ENCODE peak calls at places on chromosomes 13 and 19, in four cellular contexts. N is brain microvascular endothelial cell, Z is AG04450, O is fibroblast of lung. R is an unnamed sample.

GRCh38 chr19:17196610-17197009 is 18.5 kb upstream of the USE1 start:
- DNase-seq in N (no peak), Z (no peak), O (no peak), R (no peak)

GRCh38 chr13:51066091-51066831 is 44.8 kb downstream of the C13orf42 start:
- DNase-seq in N (peak; percentile 46), Z (no peak), O (peak; percentile 69), R (peak; percentile 78)

GRCh38 chr19:40443930-40444180 is 280 bp downstream of the SERTAD3 start:
- DNase-seq in N (no peak), Z (no peak), O (no peak), R (no peak)

GRCh38 chr19:14113762-14114414 is 3.7 kb downstream of the PRKACA start:
- DNase-seq in N (no peak), Z (no peak), O (no peak), R (no peak)

GRCh38 chr19:5973867-5974635 is 3.9 kb downstream of the RANBP3 start:
- DNase-seq in N (no peak), Z (no peak), O (no peak), R (no peak)

GRCh38 chr13:67200183-67200582 is 30.0 kb downstream of the PCDH9 start:
- DNase-seq in N (no peak), Z (no peak), O (no peak), R (no peak)

GRCh38 chr19:40921005-40921897 is 39.2 kb upstream of the CYP2A7 start:
- DNase-seq in N (no peak), Z (no peak), O (no peak), R (peak; percentile 41)

GRCh38 chr13:108086678-108087077 is 128.7 kb downstream of the LIG4 start:
- DNase-seq in N (peak; percentile 0), Z (peak; percentile 4), O (no peak), R (no peak)

GRCh38 chr13:112452380-112453206 is 76.4 kb downstream of the SPACA7 start:
- DNase-seq in N (no peak), Z (no peak), O (no peak), R (peak; percentile 49)

GRCh38 chr13:101116826-101117225 is 299.5 kb downstream of the NALCN start:
- DNase-seq in N (no peak), Z (no peak), O (no peak), R (no peak)

GRCh38 chr19:16542894-16543498 is 759 bp upstream of the CHERP start:
- DNase-seq in N (peak; percentile 11), Z (no peak), O (no peak), R (no peak)

GRCh38 chr19:13050274-13050673 is 52.4 kb downstream of the LYL1 start:
- DNase-seq in N (no peak), Z (no peak), O (no peak), R (no peak)

DNA sequence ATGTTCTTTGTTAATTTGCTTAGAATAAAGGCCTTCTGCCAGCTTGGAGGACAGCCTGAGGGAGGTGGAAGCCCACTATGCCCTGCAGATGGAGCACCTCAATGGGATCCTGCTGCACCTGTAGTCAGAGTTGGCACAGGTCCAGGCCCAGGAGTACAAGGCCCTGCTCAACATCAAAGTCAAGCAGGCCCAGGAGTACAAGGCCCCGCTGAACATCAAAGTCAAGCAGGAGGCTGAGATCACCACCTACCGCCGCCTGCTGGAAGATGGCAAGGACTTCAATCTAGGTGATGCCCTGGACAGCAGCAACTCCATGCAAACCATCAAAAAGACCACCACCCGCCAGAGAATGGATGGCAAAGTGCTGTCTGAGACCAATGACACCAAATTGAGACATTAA is 41.7 kb downstream of the ZNF85 start:
- DNase-seq in N (no peak), Z (no peak), O (no peak), R (no peak)
- H3K4me3 ChIP-seq in N (no peak overlapping the region), Z (no peak overlapping the region), O (no peak overlapping the region), R (no peak overlapping the region)

GRCh38 chr13:110229905-110230563 is 76.9 kb downstream of the COL4A1 start:
- DNase-seq in N (no peak), Z (no peak), O (no peak), R (no peak)

GRCh38 chr13:110227416-110227815 is 79.5 kb downstream of the COL4A1 start:
- DNase-seq in N (no peak), Z (no peak), O (no peak), R (no peak)

GRCh38 chr13:110227864-110228643 is 78.9 kb downstream of the COL4A1 start:
- DNase-seq in N (no peak), Z (no peak), O (no peak), R (no peak)

GRCh38 chr13:110230661-110231347 is 76.2 kb downstream of the COL4A1 start:
- DNase-seq in N (no peak), Z (no peak), O (no peak), R (peak; percentile 50)

DNA sequence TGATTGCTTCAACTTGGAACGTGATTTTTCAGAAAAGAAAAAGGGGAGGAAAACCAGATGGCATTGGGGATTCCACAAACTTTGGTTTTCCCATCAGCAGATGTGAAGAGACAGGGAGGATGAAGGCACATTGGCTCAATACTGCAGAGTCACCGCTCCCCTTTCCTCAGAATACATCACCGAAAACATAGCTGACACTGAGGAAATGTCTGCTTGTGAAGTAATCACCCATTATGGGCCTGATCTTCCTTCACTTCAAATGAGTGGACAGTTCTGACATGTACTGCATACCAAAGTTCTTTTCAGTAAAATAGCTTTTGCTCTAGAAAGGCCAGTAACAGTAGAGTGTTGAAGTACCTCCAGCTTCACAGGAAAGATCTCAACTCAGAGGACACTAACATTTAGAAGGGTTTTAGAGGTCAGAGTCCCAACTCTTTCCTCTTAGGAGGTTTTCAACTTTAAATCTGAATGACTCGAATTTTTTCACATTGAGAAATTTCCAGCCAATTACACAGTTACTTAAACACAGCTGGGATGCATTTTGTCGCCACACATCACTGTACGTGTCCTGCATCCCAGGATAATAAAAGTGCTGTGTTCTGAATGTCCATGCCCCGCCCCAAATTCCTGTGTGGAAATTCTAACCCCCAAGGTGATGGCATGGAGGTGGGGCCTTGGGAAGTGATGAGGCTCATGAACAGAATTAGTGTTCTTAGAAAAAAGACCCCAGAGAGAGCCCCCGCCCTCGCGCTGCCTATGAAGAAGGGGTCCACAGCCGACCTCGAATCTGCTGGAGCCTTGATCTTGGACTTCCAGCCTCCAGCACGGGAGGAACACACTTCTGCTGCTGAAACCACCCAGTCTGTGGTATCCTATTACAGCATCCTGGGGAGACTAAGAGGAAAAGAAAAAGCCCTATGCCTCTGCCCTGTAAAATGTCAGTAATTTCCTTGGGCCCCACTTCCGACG is 77.7 kb downstream of the COL4A1 start:
- DNase-seq in N (peak; percentile 42), Z (no peak), O (peak; percentile 37), R (peak; percentile 72)
- H3K27ac ChIP-seq in N (peak overlapping the region; percentile 36), Z (no peak overlapping the region), O (peak overlapping the region; percentile 59), R (peak overlapping the region; percentile 50)

GRCh38 chr13:47588676-47589075 is 412.4 kb downstream of the SUCLA2 start:
- DNase-seq in N (no peak), Z (no peak), O (no peak), R (no peak)

GRCh38 chr13:47594833-47595232 is 406.2 kb downstream of the SUCLA2 start:
- DNase-seq in N (peak; percentile 16), Z (no peak), O (no peak), R (no peak)

GRCh38 chr13:47592256-47592655 is 408.8 kb downstream of the SUCLA2 start:
- DNase-seq in N (no peak), Z (no peak), O (no peak), R (no peak)
- H3K4me3 ChIP-seq in N (no peak overlapping the region), Z (no peak overlapping the region), O (no peak overlapping the region), R (no peak overlapping the region)

GRCh38 chr13:76884167-76884566 is 2.0 kb downstream of the KCTD12 start:
- DNase-seq in N (peak; percentile 29), Z (no peak), O (peak; percentile 5), R (no peak)

GRCh38 chr13:76886005-76886291 is 257 bp downstream of the KCTD12 start:
- DNase-seq in N (no peak), Z (no peak), O (no peak), R (no peak)

GRCh38 chr13:76886292-76887061 is at the start of gene KCTD12:
- DNase-seq in N (peak; percentile 69), Z (no peak), O (peak; percentile 85), R (peak; percentile 52)

GRCh38 chr13:76885203-76886004 is 801 bp downstream of the KCTD12 start:
- DNase-seq in N (peak; percentile 67), Z (no peak), O (peak; percentile 71), R (peak; percentile 44)

DNA sequence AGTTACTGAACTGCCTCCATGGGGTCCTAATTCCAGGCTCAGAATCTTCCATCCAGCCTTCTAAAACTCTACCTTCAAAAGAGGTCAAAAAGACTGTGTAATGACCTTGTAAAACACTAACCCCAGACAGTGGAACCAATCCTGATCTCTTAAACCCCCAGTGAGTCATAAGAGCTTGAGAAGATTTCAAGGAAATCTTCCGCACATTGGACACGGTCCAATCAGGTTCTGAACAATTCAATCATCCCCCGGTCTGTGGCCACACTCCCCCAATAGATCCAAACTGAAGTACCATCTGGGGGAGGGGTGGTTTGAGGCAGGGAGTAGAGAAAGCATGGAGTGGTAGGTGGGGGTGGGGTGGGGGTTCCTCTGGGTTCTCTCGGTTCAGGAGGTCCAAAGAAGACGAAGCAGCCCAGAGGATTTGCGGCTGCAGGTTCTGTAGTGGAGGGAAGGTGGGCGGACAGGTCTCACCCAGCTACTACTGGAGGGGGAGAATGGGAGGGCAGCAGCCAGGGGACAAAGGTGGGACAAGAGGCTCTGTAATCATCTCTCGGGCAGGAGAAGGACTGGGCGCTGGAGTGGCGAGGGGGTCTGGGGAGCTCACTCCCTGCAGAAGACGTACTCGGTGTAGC is 1.5 kb downstream of the KCTD12 start:
- DNase-seq in N (no peak), Z (no peak), O (peak; percentile 32), R (no peak)
- H3K27ac ChIP-seq in N (peak overlapping the region; percentile 34), Z (no peak overlapping the region), O (peak overlapping the region; percentile 52), R (no peak overlapping the region)

DNA sequence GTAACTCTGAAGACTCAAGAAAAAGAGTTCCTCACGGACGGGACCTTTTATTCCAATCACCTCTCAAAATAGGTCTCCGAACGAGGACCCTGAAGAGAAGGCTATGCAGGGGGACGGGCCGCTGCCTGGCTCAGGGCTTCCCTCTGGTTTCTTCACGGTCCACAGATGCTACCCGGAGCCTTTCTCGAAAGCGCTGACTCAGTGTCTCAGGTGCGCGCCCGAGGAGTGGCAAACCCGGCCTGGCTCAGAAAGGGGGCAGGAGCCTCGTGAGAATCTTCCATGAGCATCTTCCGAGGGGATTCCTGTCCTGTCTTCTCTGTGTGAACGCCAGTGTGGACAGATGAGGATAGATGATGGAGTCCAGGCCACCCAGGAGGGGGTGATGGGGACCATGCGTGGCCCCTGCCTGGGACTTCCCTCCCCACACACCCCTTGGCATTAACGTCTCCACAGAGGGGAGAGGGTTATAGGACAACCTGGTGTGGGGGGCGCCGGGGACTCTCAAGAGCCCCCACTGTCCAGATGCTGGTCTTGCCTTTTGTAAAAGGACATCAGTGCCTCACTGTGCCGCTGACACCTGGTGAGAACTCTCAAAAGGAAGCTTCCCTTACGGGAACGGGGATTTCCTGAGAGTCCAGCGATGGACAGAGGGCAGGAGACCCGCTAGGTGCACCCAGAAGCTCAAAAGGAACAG is 16.5 kb downstream of the LSM4 start:
- DNase-seq in N (no peak), Z (no peak), O (no peak), R (no peak)
- H3K4me3 ChIP-seq in N (no peak overlapping the region), Z (no peak overlapping the region), O (no peak overlapping the region), R (no peak overlapping the region)